ENCODE peak calls at places on chromosomes 1 and 21, in nine cellular contexts. One of them, this sample, is unnamed.

GRCh38 chr1:39509360-39510009 is 18.0 kb downstream of the BMP8A start:
- DNase-seq in stomach: no peak
- DNase-seq in sigmoid colon: peak; percentile 86
- DNase-seq in upper lobe of left lung: peak; percentile 83
- DNase-seq in H1: no peak
- DNase-seq in transverse colon: peak; percentile 71
- DNase-seq in suprapubic skin: no peak
- DNase-seq in SK-N-SH: no peak
- DNase-seq in GM12878: peak; percentile 54
- DNase-seq in this sample: no peak

GRCh38 chr1:150579110-150579954 is at the start of gene MCL1:
- DNase-seq in GM12878: peak; percentile 69
- DNase-seq in upper lobe of left lung: peak; percentile 98
- DNase-seq in H1: peak; percentile 82
- DNase-seq in SK-N-SH: peak; percentile 94
- DNase-seq in stomach: peak; percentile 95
- DNase-seq in transverse colon: peak; percentile 95
- DNase-seq in suprapubic skin: peak; percentile 97
- DNase-seq in sigmoid colon: peak; percentile 98
- DNase-seq in this sample: peak; percentile 98

GRCh38 chr1:69700770-69701169 is 133.0 kb downstream of the LRRC7 start:
- DNase-seq in GM12878: no peak
- DNase-seq in upper lobe of left lung: no peak
- DNase-seq in SK-N-SH: no peak
- DNase-seq in transverse colon: no peak
- DNase-seq in sigmoid colon: no peak
- DNase-seq in H1: peak; percentile 2
- DNase-seq in stomach: no peak
- DNase-seq in suprapubic skin: no peak
- DNase-seq in this sample: no peak

GRCh38 chr1:28123461-28123961 is 35.1 kb upstream of the EYA3 start:
- DNase-seq in suprapubic skin: no peak
- DNase-seq in stomach: no peak
- DNase-seq in GM12878: no peak
- DNase-seq in H1: no peak
- DNase-seq in transverse colon: no peak
- DNase-seq in SK-N-SH: no peak
- DNase-seq in upper lobe of left lung: no peak
- DNase-seq in sigmoid colon: no peak
- DNase-seq in this sample: no peak

GRCh38 chr1:184888505-184888904 is 85.8 kb downstream of the NIBAN1 start:
- DNase-seq in SK-N-SH: no peak
- DNase-seq in H1: no peak
- DNase-seq in stomach: no peak
- DNase-seq in suprapubic skin: no peak
- DNase-seq in transverse colon: no peak
- DNase-seq in GM12878: no peak
- DNase-seq in sigmoid colon: no peak
- DNase-seq in upper lobe of left lung: no peak
- DNase-seq in this sample: no peak

GRCh38 chr21:33762798-33763572 is 120.7 kb downstream of the ITSN1 start:
- DNase-seq in sigmoid colon: no peak
- DNase-seq in GM12878: no peak
- DNase-seq in suprapubic skin: no peak
- DNase-seq in transverse colon: no peak
- DNase-seq in H1: no peak
- DNase-seq in stomach: no peak
- DNase-seq in upper lobe of left lung: no peak
- DNase-seq in SK-N-SH: no peak
- DNase-seq in this sample: no peak

GRCh38 chr1:205913451-205914204 is 29.6 kb downstream of the SLC26A9 start:
- DNase-seq in stomach: peak; percentile 85
- DNase-seq in SK-N-SH: peak; percentile 5
- DNase-seq in suprapubic skin: no peak
- DNase-seq in sigmoid colon: no peak
- DNase-seq in transverse colon: no peak
- DNase-seq in GM12878: no peak
- DNase-seq in H1: no peak
- DNase-seq in upper lobe of left lung: no peak
- DNase-seq in this sample: no peak

GRCh38 chr1:156121441-156121840 is 6.9 kb downstream of the LMNA start:
- DNase-seq in transverse colon: no peak
- DNase-seq in SK-N-SH: no peak
- DNase-seq in sigmoid colon: no peak
- DNase-seq in H1: no peak
- DNase-seq in upper lobe of left lung: no peak
- DNase-seq in stomach: no peak
- DNase-seq in GM12878: no peak
- DNase-seq in suprapubic skin: no peak
- DNase-seq in this sample: no peak

GRCh38 chr1:26552720-26553119 is 23.2 kb downstream of the RPS6KA1 start:
- DNase-seq in stomach: no peak
- DNase-seq in H1: no peak
- DNase-seq in transverse colon: no peak
- DNase-seq in GM12878: no peak
- DNase-seq in SK-N-SH: no peak
- DNase-seq in suprapubic skin: no peak
- DNase-seq in sigmoid colon: no peak
- DNase-seq in upper lobe of left lung: no peak
- DNase-seq in this sample: no peak

GRCh38 chr1:81165963-81166362 is 634.8 kb upstream of the ADGRL2 start:
- DNase-seq in GM12878: no peak
- DNase-seq in upper lobe of left lung: no peak
- DNase-seq in transverse colon: no peak
- DNase-seq in stomach: no peak
- DNase-seq in sigmoid colon: no peak
- DNase-seq in suprapubic skin: no peak
- DNase-seq in H1: no peak
- DNase-seq in SK-N-SH: no peak
- DNase-seq in this sample: no peak

GRCh38 chr1:36203554-36204346 is 20.5 kb upstream of the THRAP3 start:
- DNase-seq in H1: no peak
- DNase-seq in stomach: peak; percentile 65
- DNase-seq in transverse colon: peak; percentile 21
- DNase-seq in sigmoid colon: peak; percentile 81
- DNase-seq in suprapubic skin: no peak
- DNase-seq in upper lobe of left lung: no peak
- DNase-seq in GM12878: no peak
- DNase-seq in SK-N-SH: peak; percentile 61
- DNase-seq in this sample: no peak

GRCh38 chr1:37926061-37926924 is 20.6 kb downstream of the INPP5B start:
- DNase-seq in sigmoid colon: no peak
- DNase-seq in suprapubic skin: no peak
- DNase-seq in stomach: no peak
- DNase-seq in upper lobe of left lung: no peak
- DNase-seq in transverse colon: no peak
- DNase-seq in H1: no peak
- DNase-seq in SK-N-SH: no peak
- DNase-seq in GM12878: peak; percentile 73
- DNase-seq in this sample: no peak

GRCh38 chr21:46126321-46127238 is 28.7 kb downstream of the COL6A2 start:
- DNase-seq in H1: no peak
- DNase-seq in SK-N-SH: peak; percentile 38
- DNase-seq in stomach: no peak
- DNase-seq in GM12878: no peak
- DNase-seq in suprapubic skin: peak; percentile 76
- DNase-seq in upper lobe of left lung: peak; percentile 71
- DNase-seq in sigmoid colon: peak; percentile 67
- DNase-seq in transverse colon: peak; percentile 6
- DNase-seq in this sample: no peak

GRCh38 chr1:224373008-224373590 is 16.4 kb downstream of the CNIH4 start:
- DNase-seq in upper lobe of left lung: no peak
- DNase-seq in stomach: no peak
- DNase-seq in sigmoid colon: no peak
- DNase-seq in GM12878: no peak
- DNase-seq in H1: no peak
- DNase-seq in transverse colon: no peak
- DNase-seq in suprapubic skin: no peak
- DNase-seq in SK-N-SH: no peak
- DNase-seq in this sample: no peak
- TF ChIP-seq EP300 in upper lobe of left lung: no peak
- TF ChIP-seq EP300 in stomach: no peak
- TF ChIP-seq EP300 in sigmoid colon: no peak
- TF ChIP-seq EP300 in GM12878: no peak
- TF ChIP-seq EP300 in H1: no peak
- TF ChIP-seq EP300 in transverse colon: no peak
- TF ChIP-seq EP300 in suprapubic skin: no peak
- TF ChIP-seq EP300 in SK-N-SH: no peak
- TF ChIP-seq EP300 in this sample: no peak

GRCh38 chr1:20185834-20186782 is at the start of the genes PLA2G2C and UBXN10:
- DNase-seq in H1: no peak
- DNase-seq in transverse colon: peak; percentile 84
- DNase-seq in SK-N-SH: peak; percentile 61
- DNase-seq in upper lobe of left lung: peak; percentile 93
- DNase-seq in suprapubic skin: no peak
- DNase-seq in stomach: peak; percentile 37
- DNase-seq in sigmoid colon: peak; percentile 95
- DNase-seq in GM12878: no peak
- DNase-seq in this sample: peak; percentile 95
- TF ChIP-seq POLR2AphosphoS5 in H1: no peak
- TF ChIP-seq POLR2AphosphoS5 in transverse colon: peak; percentile 20
- TF ChIP-seq POLR2AphosphoS5 in SK-N-SH: no peak
- TF ChIP-seq POLR2AphosphoS5 in upper lobe of left lung: peak; percentile 47
- TF ChIP-seq POLR2AphosphoS5 in suprapubic skin: no peak
- TF ChIP-seq POLR2AphosphoS5 in stomach: no peak
- TF ChIP-seq POLR2AphosphoS5 in sigmoid colon: peak; percentile 74
- TF ChIP-seq POLR2AphosphoS5 in GM12878: no peak
- TF ChIP-seq POLR2AphosphoS5 in this sample: peak; percentile 82

GRCh38 chr1:160436975-160437374 is 36.6 kb downstream of the VANGL2 start:
- DNase-seq in stomach: no peak
- DNase-seq in H1: no peak
- DNase-seq in SK-N-SH: no peak
- DNase-seq in transverse colon: no peak
- DNase-seq in sigmoid colon: no peak
- DNase-seq in GM12878: no peak
- DNase-seq in suprapubic skin: no peak
- DNase-seq in upper lobe of left lung: no peak
- DNase-seq in this sample: no peak

GRCh38 chr1:160438320-160438918 is 38.1 kb downstream of the VANGL2 start:
- DNase-seq in upper lobe of left lung: no peak
- DNase-seq in SK-N-SH: no peak
- DNase-seq in sigmoid colon: no peak
- DNase-seq in suprapubic skin: no peak
- DNase-seq in stomach: no peak
- DNase-seq in H1: no peak
- DNase-seq in GM12878: no peak
- DNase-seq in transverse colon: no peak
- DNase-seq in this sample: peak; percentile 45

GRCh38 chr1:160437432-160438319 is 37.3 kb downstream of the VANGL2 start:
- DNase-seq in transverse colon: no peak
- DNase-seq in H1: no peak
- DNase-seq in upper lobe of left lung: no peak
- DNase-seq in GM12878: peak; percentile 62
- DNase-seq in SK-N-SH: no peak
- DNase-seq in suprapubic skin: no peak
- DNase-seq in stomach: no peak
- DNase-seq in sigmoid colon: no peak
- DNase-seq in this sample: no peak

GRCh38 chr1:160439718-160440117 is 39.4 kb downstream of the VANGL2 start:
- DNase-seq in transverse colon: no peak
- DNase-seq in suprapubic skin: no peak
- DNase-seq in sigmoid colon: no peak
- DNase-seq in GM12878: no peak
- DNase-seq in upper lobe of left lung: no peak
- DNase-seq in H1: no peak
- DNase-seq in SK-N-SH: no peak
- DNase-seq in stomach: no peak
- DNase-seq in this sample: no peak

GRCh38 chr1:160438935-160439334 is 38.6 kb downstream of the VANGL2 start:
- DNase-seq in transverse colon: no peak
- DNase-seq in upper lobe of left lung: no peak
- DNase-seq in suprapubic skin: no peak
- DNase-seq in stomach: no peak
- DNase-seq in GM12878: no peak
- DNase-seq in sigmoid colon: no peak
- DNase-seq in SK-N-SH: no peak
- DNase-seq in H1: no peak
- DNase-seq in this sample: peak; percentile 26
- H3K4me3 ChIP-seq in transverse colon: no peak overlapping the region
- H3K4me3 ChIP-seq in upper lobe of left lung: no peak overlapping the region
- H3K4me3 ChIP-seq in suprapubic skin: no peak overlapping the region
- H3K4me3 ChIP-seq in stomach: no peak overlapping the region
- H3K4me3 ChIP-seq in GM12878: no peak overlapping the region
- H3K4me3 ChIP-seq in sigmoid colon: no peak overlapping the region
- H3K4me3 ChIP-seq in SK-N-SH: no peak overlapping the region
- H3K4me3 ChIP-seq in H1: no peak overlapping the region
- H3K4me3 ChIP-seq in this sample: no peak overlapping the region

GRCh38 chr1:9689011-9689706 is 37.6 kb downstream of the PIK3CD start:
- DNase-seq in suprapubic skin: peak; percentile 88
- DNase-seq in sigmoid colon: peak; percentile 89
- DNase-seq in upper lobe of left lung: peak; percentile 98
- DNase-seq in transverse colon: peak; percentile 90
- DNase-seq in stomach: peak; percentile 90
- DNase-seq in H1: no peak
- DNase-seq in SK-N-SH: peak; percentile 94
- DNase-seq in GM12878: no peak
- DNase-seq in this sample: no peak

GRCh38 chr1:9689971-9690381 is 38.4 kb downstream of the PIK3CD start:
- DNase-seq in sigmoid colon: peak; percentile 73
- DNase-seq in GM12878: no peak
- DNase-seq in H1: no peak
- DNase-seq in stomach: peak; percentile 30
- DNase-seq in suprapubic skin: no peak
- DNase-seq in upper lobe of left lung: peak; percentile 82
- DNase-seq in transverse colon: peak; percentile 38
- DNase-seq in SK-N-SH: peak; percentile 45
- DNase-seq in this sample: no peak

GRCh38 chr1:9690440-9691107 is 39.0 kb downstream of the PIK3CD start:
- DNase-seq in transverse colon: no peak
- DNase-seq in upper lobe of left lung: no peak
- DNase-seq in suprapubic skin: no peak
- DNase-seq in SK-N-SH: no peak
- DNase-seq in stomach: no peak
- DNase-seq in GM12878: no peak
- DNase-seq in H1: no peak
- DNase-seq in sigmoid colon: no peak
- DNase-seq in this sample: no peak

GRCh38 chr1:9691108-9691445 is 39.5 kb downstream of the PIK3CD start:
- DNase-seq in upper lobe of left lung: no peak
- DNase-seq in transverse colon: no peak
- DNase-seq in GM12878: no peak
- DNase-seq in H1: no peak
- DNase-seq in stomach: no peak
- DNase-seq in suprapubic skin: no peak
- DNase-seq in sigmoid colon: no peak
- DNase-seq in SK-N-SH: no peak
- DNase-seq in this sample: no peak

GRCh38 chr1:9691726-9692125 is 40.2 kb downstream of the PIK3CD start:
- DNase-seq in H1: no peak
- DNase-seq in sigmoid colon: no peak
- DNase-seq in transverse colon: no peak
- DNase-seq in upper lobe of left lung: no peak
- DNase-seq in suprapubic skin: no peak
- DNase-seq in SK-N-SH: no peak
- DNase-seq in stomach: no peak
- DNase-seq in GM12878: no peak
- DNase-seq in this sample: no peak
- TF ChIP-seq EP300 in H1: no peak
- TF ChIP-seq EP300 in sigmoid colon: no peak
- TF ChIP-seq EP300 in transverse colon: no peak
- TF ChIP-seq EP300 in upper lobe of left lung: no peak
- TF ChIP-seq EP300 in suprapubic skin: no peak
- TF ChIP-seq EP300 in SK-N-SH: no peak
- TF ChIP-seq EP300 in stomach: no peak
- TF ChIP-seq EP300 in GM12878: no peak
- TF ChIP-seq EP300 in this sample: no peak

GRCh38 chr1:112672842-112673241 is 1.6 kb upstream of the MOV10 start:
- DNase-seq in suprapubic skin: no peak
- DNase-seq in H1: no peak
- DNase-seq in GM12878: no peak
- DNase-seq in SK-N-SH: no peak
- DNase-seq in stomach: no peak
- DNase-seq in transverse colon: no peak
- DNase-seq in sigmoid colon: no peak
- DNase-seq in upper lobe of left lung: no peak
- DNase-seq in this sample: no peak
- TF ChIP-seq POLR2AphosphoS5 in suprapubic skin: no peak
- TF ChIP-seq POLR2AphosphoS5 in H1: no peak
- TF ChIP-seq POLR2AphosphoS5 in GM12878: no peak
- TF ChIP-seq POLR2AphosphoS5 in SK-N-SH: no peak
- TF ChIP-seq POLR2AphosphoS5 in stomach: no peak
- TF ChIP-seq POLR2AphosphoS5 in transverse colon: no peak
- TF ChIP-seq POLR2AphosphoS5 in sigmoid colon: no peak
- TF ChIP-seq POLR2AphosphoS5 in upper lobe of left lung: no peak
- TF ChIP-seq POLR2AphosphoS5 in this sample: no peak